ENCODE peak calls at places on chromosome 16, in seven cellular contexts. H is effector CD4-positive, alpha-beta T cell; M is non-pigmented ciliary epithelial cell; E is fibroblast of villous mesenchyme; L is left kidney; R is stimulated activated CD4-positive, alpha-beta T cell treated with anti-CD3 and anti-CD28 coated beads, Interleukin-1b, Interleukin-23, amount 100 ng/mL, for 1 hour; K is cerebellar nuclear complex. U is an unnamed sample.

GRCh38 chr16:1487395-1488053 is 1.2 kb downstream of the PTX4 start:
- DNase-seq in H (no peak), M (no peak), E (no peak), L (no peak), R (no peak), K (no peak), U (no peak)

GRCh38 chr16:8943001-8943763 is 20.5 kb downstream of the USP7 start:
- DNase-seq in H (no peak), M (no peak), E (no peak), L (no peak), R (no peak), K (no peak), U (no peak)

GRCh38 chr16:47574091-47575054 is 113.2 kb downstream of the PHKB start:
- DNase-seq in H (no peak), M (no peak), E (peak), L (peak), R (no peak), K (no peak), U (peak)

GRCh38 chr16:4692460-4693295 is 684 bp upstream of the NUDT16L1 start:
- DNase-seq in H (no peak), M (no peak), E (no peak), L (no peak), R (no peak), K (no peak), U (no peak)

GRCh38 chr16:4244254-4244812 is 2.5 kb upstream of the SRL start:
- DNase-seq in H (no peak), M (no peak), E (peak), L (peak), R (no peak), K (no peak), U (no peak)

GRCh38 chr16:81429045-81429521 is 15.5 kb upstream of the CMIP start:
- DNase-seq in H (no peak), M (no peak), E (peak), L (peak), R (no peak), K (no peak), U (no peak)

GRCh38 chr16:27195941-27196595 is 7.3 kb upstream of the KDM8 start:
- DNase-seq in H (peak), M (no peak), E (no peak), L (no peak), R (peak), K (no peak), U (peak)

GRCh38 chr16:84806256-84806889 is 13.4 kb upstream of the CRISPLD2 start:
- DNase-seq in H (no peak), M (peak), E (peak), L (no peak), R (no peak), K (no peak), U (no peak)

GRCh38 chr16:899678-900060 is 71.1 kb downstream of the LMF1 start:
- DNase-seq in H (no peak), M (no peak), E (no peak), L (no peak), R (no peak), K (no peak), U (no peak)

GRCh38 chr16:55913717-55914116 is 38.5 kb upstream of the CES5A start:
- DNase-seq in H (no peak), M (no peak), E (no peak), L (no peak), R (no peak), K (peak), U (no peak)

GRCh38 chr16:56814537-56815432 is 50.2 kb upstream of the SLC12A3 start:
- DNase-seq in H (no peak), M (no peak), E (no peak), L (peak), R (no peak), K (no peak), U (no peak)

GRCh38 chr16:64094992-64095579 is 1026.8 kb downstream of the CDH11 start:
- DNase-seq in H (no peak), M (no peak), E (peak), L (no peak), R (no peak), K (no peak), U (no peak)

GRCh38 chr16:82061861-82062525 is 26.9 kb downstream of the HSD17B2 start:
- DNase-seq in H (no peak), M (no peak), E (peak), L (peak), R (no peak), K (no peak), U (no peak)

GRCh38 chr16:84843149-84844048 is 23.6 kb downstream of the CRISPLD2 start:
- DNase-seq in H (no peak), M (no peak), E (peak), L (no peak), R (no peak), K (no peak), U (no peak)

GRCh38 chr16:88352261-88353200 is 30.2 kb upstream of the ZNF469 start:
- DNase-seq in H (no peak), M (no peak), E (no peak), L (no peak), R (no peak), K (no peak), U (no peak)

GRCh38 chr16:54090602-54091001 is 196.0 kb downstream of the IRX3 start:
- DNase-seq in H (no peak), M (no peak), E (no peak), L (no peak), R (no peak), K (no peak), U (no peak)

GRCh38 chr16:46908540-46909372 is 24.6 kb downstream of the GPT2 start:
- DNase-seq in H (peak), M (no peak), E (peak), L (peak), R (peak), K (no peak), U (peak)

GRCh38 chr16:16108759-16109158 is 114.5 kb downstream of the ABCC6 start:
- DNase-seq in H (no peak), M (no peak), E (no peak), L (peak), R (no peak), K (no peak), U (no peak)

GRCh38 chr16:51497541-51498211 is 346.6 kb upstream of the SALL1 start:
- DNase-seq in H (no peak), M (no peak), E (no peak), L (no peak), R (no peak), K (no peak), U (no peak)

GRCh38 chr16:10356870-10357842 is 28.7 kb upstream of the ATF7IP2 start:
- DNase-seq in H (no peak), M (no peak), E (no peak), L (no peak), R (no peak), K (no peak), U (no peak)

GRCh38 chr16:80347900-80348299 is 192.9 kb upstream of the DYNLRB2 start:
- DNase-seq in H (no peak), M (no peak), E (no peak), L (no peak), R (no peak), K (no peak), U (no peak)

GRCh38 chr16:75304521-75305363 is 53.3 kb upstream of the BCAR1 start:
- DNase-seq in H (no peak), M (peak), E (peak), L (no peak), R (no peak), K (no peak), U (no peak)

GRCh38 chr16:84255050-84255810 is 15.4 kb upstream of the KCNG4 start:
- DNase-seq in H (no peak), M (no peak), E (no peak), L (no peak), R (no peak), K (no peak), U (no peak)

GRCh38 chr16:23318639-23319038 is 16.5 kb downstream of the SCNN1B start:
- DNase-seq in H (no peak), M (no peak), E (no peak), L (no peak), R (no peak), K (no peak), U (no peak)

GRCh38 chr16:70646260-70647241 is at the start of gene IL34:
- DNase-seq in H (no peak), M (no peak), E (no peak), L (peak), R (no peak), K (no peak), U (no peak)

GRCh38 chr16:71746442-71747046 is 22.0 kb upstream of the PHLPP2 start:
- DNase-seq in H (peak), M (peak), E (peak), L (peak), R (no peak), K (no peak), U (no peak)

GRCh38 chr16:11561856-11562255 is 24.9 kb downstream of the LITAF start:
- DNase-seq in H (no peak), M (no peak), E (no peak), L (no peak), R (no peak), K (no peak), U (no peak)

GRCh38 chr16:70689970-70690905 is 4.4 kb upstream of the MTSS2 start:
- DNase-seq in H (no peak), M (no peak), E (no peak), L (no peak), R (no peak), K (no peak), U (no peak)